ENCODE peak calls at places on chromosomes 13 and 19, in six cellular contexts. N is A549, S is K562, Z is HepG2, T is GM12878, K is endothelial cell of umbilical vein. Y is an unnamed sample.

GRCh38 chr13:24038846-24039330 is 121.6 kb upstream of the SPATA13 start:
- DNase-seq in T (no peak), S (no peak), Z (peak), K (no peak), N (no peak), Y (no peak)

GRCh38 chr13:43749503-43749902 is 37.3 kb downstream of the ENOX1 start:
- DNase-seq in N (no peak), K (no peak), S (no peak), T (no peak), Z (no peak), Y (no peak)

GRCh38 chr19:409006-409514 is at the start of gene C2CD4C:
- DNase-seq in N (no peak), K (no peak), T (no peak), S (peak), Z (no peak), Y (peak)

GRCh38 chr13:110231348-110232047 is 75.5 kb downstream of the COL4A1 start:
- DNase-seq in N (no peak), T (no peak), Z (no peak), K (no peak), S (no peak), Y (no peak)

GRCh38 chr13:99371956-99372355 is 64.8 kb upstream of the GPR183 start:
- DNase-seq in T (no peak), S (no peak), K (no peak), N (no peak), Z (no peak), Y (peak)

GRCh38 chr13:38180100-38180499 is 169.6 kb upstream of the UFM1 start:
- DNase-seq in Z (no peak), S (no peak), K (no peak), N (no peak), T (no peak), Y (no peak)

GRCh38 chr13:34156841-34157365 is 339.0 kb downstream of the RFC3 start:
- DNase-seq in K (peak), N (peak), Z (peak), T (peak), S (no peak), Y (peak)

GRCh38 chr19:48660854-48661731 is 11.7 kb downstream of the NTN5 start:
- DNase-seq in K (peak), T (peak), Z (peak), S (peak), N (peak), Y (peak)

GRCh38 chr19:29810504-29810871 is 1.3 kb upstream of the CCNE1 start:
- DNase-seq in Z (no peak), N (peak), K (no peak), S (peak), T (no peak), Y (peak)

GRCh38 chr19:39968789-39969188 is 2.2 kb upstream of the PSMC4 start:
- DNase-seq in K (no peak), T (no peak), Z (no peak), S (no peak), N (no peak), Y (no peak)

GRCh38 chr19:18020212-18021067 is 12.5 kb downstream of the ARRDC2 start:
- DNase-seq in S (no peak), T (no peak), K (peak), Z (peak), N (no peak), Y (no peak)

GRCh38 chr19:3470500-3471128 is 9.7 kb downstream of the SMIM24 start:
- DNase-seq in S (no peak), T (no peak), K (no peak), N (no peak), Z (no peak), Y (no peak)

GRCh38 chr19:47113446-47114348 is at the start of gene ZC3H4:
- DNase-seq in N (peak), S (peak), T (peak), Z (peak), K (peak), Y (peak)

GRCh38 chr19:41641879-41642485 is 15.1 kb upstream of the CEACAM4 start:
- DNase-seq in N (peak), K (peak), S (peak), T (peak), Z (peak), Y (peak)

GRCh38 chr19:42396248-42396541 is 6.1 kb upstream of the CNFN start:
- DNase-seq in T (no peak), S (no peak), N (no peak), K (no peak), Z (no peak), Y (peak)

GRCh38 chr13:41847216-41847615 is 113.7 kb downstream of the VWA8 start:
- DNase-seq in N (no peak), Z (no peak), T (no peak), K (no peak), S (no peak), Y (no peak)

GRCh38 chr13:101522607-101523006 is 70.1 kb downstream of the ITGBL1 start:
- DNase-seq in K (no peak), S (no peak), N (no peak), Z (peak), T (no peak), Y (no peak)

GRCh38 chr13:25267715-25268114 is 19.6 kb downstream of the MTMR6 start:
- DNase-seq in S (no peak), K (peak), Z (no peak), T (no peak), N (peak), Y (peak)

GRCh38 chr19:13888281-13888680 is 11.3 kb downstream of the NANOS3 start:
- DNase-seq in Z (no peak), S (no peak), K (no peak), N (no peak), T (no peak), Y (no peak)

DNA sequence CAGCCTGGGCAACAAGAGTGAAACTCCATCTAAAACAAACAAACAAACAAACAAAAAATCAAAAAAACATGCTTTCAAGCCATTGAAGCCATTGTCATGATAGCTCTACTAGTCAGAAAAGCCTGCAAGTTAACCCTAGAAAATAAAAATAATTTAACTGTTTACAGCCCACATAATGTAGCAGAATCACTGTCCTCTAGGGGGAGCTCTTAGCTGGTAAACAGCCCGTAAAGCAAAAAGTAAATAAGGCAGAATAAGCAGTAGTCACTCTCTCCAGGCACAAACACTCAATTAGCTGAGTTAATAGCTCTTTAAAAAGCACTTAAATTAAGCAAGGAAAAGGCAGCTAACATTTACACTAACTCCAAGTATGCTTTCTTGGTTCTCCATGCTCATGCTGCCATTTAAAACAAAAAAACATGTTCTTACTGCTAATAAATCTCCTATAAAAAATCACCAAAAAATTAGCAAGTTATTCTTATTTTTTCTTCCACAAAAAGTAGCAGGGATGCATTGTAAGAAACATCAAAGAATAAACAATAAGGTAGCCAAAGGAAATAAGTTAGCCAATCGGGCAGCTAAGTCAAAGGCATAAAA is 11.3 kb downstream of the LILRB4 start:
- DNase-seq in Z (peak), S (peak), K (peak), N (peak), T (no peak), Y (peak)
- TF ChIP-seq MYC in Z (no peak), S (no peak), K (no peak), N (no peak), T (no peak), Y (no peak)

GRCh38 chr13:97136418-97136817 is 85.7 kb upstream of the MBNL2 start:
- DNase-seq in N (no peak), S (no peak), Z (no peak), K (no peak), T (no peak), Y (no peak)

GRCh38 chr13:97134364-97135095 is 87.6 kb upstream of the MBNL2 start:
- DNase-seq in N (no peak), T (no peak), K (no peak), S (no peak), Z (no peak), Y (no peak)

GRCh38 chr13:97131447-97131846 is 90.7 kb upstream of the MBNL2 start:
- DNase-seq in S (no peak), K (no peak), N (no peak), Z (no peak), T (no peak), Y (no peak)

GRCh38 chr13:97133554-97133953 is 88.6 kb upstream of the MBNL2 start:
- DNase-seq in K (no peak), Z (no peak), T (no peak), S (no peak), N (no peak), Y (no peak)

DNA sequence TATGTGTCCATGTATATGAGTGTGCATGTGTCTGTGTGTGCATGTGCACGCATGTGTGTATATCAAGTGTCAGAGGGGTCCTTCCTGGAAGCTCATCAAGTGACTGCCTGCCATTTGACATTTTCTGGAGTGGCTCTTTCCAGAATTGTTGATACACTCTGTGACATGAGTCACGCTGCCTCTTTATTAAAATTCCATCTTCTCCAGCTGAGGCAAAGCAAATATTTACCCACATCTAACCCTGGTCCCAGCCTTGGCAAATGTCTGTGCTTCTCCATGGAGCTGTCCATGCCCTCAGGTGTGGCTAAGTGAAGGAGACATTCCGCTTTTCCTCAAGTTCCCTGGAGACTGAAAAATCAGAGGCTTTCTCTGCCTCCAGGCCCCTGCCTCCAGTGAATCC is 88.2 kb upstream of the MBNL2 start:
- DNase-seq in K (no peak), N (peak), T (no peak), S (no peak), Z (peak), Y (no peak)
- TF ChIP-seq MAX in K (no peak), N (peak), T (no peak), S (no peak), Z (no peak), Y (no peak)

GRCh38 chr13:21670006-21670882 is 629 bp upstream of the FGF9 start:
- DNase-seq in K (peak), T (no peak), N (peak), Z (no peak), S (peak), Y (peak)
- TF ChIP-seq MYC in K (no peak), T (no peak), N (no peak), Z (no peak), S (no peak), Y (peak)

GRCh38 chr13:29474991-29475390 is 120.5 kb downstream of the SLC7A1 start:
- DNase-seq in Z (no peak), S (no peak), T (no peak), K (no peak), N (no peak), Y (no peak)
- TF ChIP-seq MAX in Z (no peak), S (no peak), T (no peak), K (no peak), N (no peak), Y (no peak)

DNA sequence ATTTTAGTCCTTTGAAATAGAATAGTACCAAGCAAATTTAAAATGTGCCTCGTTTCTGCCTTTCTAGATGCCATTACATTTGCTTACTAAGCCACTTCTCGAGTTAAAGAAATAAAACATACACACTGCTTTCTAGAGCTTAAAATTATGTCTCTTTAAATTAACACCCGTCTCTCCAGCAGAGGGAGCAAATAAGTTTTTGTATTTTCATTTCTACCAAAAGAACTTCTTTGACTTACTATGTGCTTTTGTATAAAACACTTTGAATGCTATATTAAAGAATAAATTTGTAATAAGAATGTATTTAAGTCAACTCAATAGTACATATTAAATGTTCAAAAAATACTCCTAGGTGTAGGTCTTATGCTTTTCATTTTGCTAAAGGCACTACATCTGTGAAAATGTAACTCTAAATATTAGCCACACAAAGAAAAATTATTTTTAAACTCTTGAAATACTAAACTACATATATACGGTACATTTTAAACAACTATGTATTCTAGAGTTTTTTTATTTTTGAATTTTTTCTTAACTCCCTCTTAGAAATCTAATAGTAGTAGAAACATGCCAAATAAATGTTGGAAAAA is 269.3 kb upstream of the MIR17HG start:
- DNase-seq in K (peak), N (peak), T (no peak), S (peak), Z (no peak), Y (peak)
- TF ChIP-seq MYC in K (no peak), N (no peak), T (no peak), S (no peak), Z (no peak), Y (no peak)

Y was measured in NB4.